ENCODE peak calls at places on chromosomes 1 and 21, in eight cellular contexts. I, C, U, O, J, N, V and F are unnamed samples.

GRCh38 chr21:42840411-42841155 is 38.8 kb downstream of the WDR4 start:
- DNase-seq in U (no peak), V (no peak), O (no peak), N (no peak), J (no peak), I (no peak), C (no peak), F (no peak)

GRCh38 chr1:93015590-93015989 is 54.3 kb upstream of the DIPK1A start:
- DNase-seq in U (no peak), O (no peak), J (no peak), V (no peak), I (no peak), C (no peak), N (no peak), F (no peak)

GRCh38 chr21:44333701-44334636 is 5.2 kb downstream of the CFAP410 start:
- DNase-seq in V (no peak), N (no peak), I (no peak), U (no peak), C (no peak), J (no peak), O (no peak), F (no peak)

GRCh38 chr1:167676205-167676915 is 45.4 kb upstream of the MPZL1 start:
- DNase-seq in I (no peak), O (no peak), V (no peak), U (no peak), N (no peak), C (no peak), J (no peak), F (no peak)

GRCh38 chr1:62321438-62321837 is 2.2 kb upstream of the KANK4 start:
- DNase-seq in C (no peak), U (no peak), O (no peak), I (no peak), J (no peak), N (no peak), V (no peak), F (no peak)

GRCh38 chr1:185864889-185865288 is 130.7 kb downstream of the HMCN1 start:
- DNase-seq in N (no peak), I (no peak), J (no peak), C (no peak), V (no peak), U (no peak), O (no peak), F (no peak)

GRCh38 chr1:112515311-112516009 is 6.7 kb downstream of the WNT2B start:
- DNase-seq in C (no peak), I (no peak), U (no peak), J (no peak), V (no peak), O (no peak), N (no peak), F (no peak)

GRCh38 chr1:7558041-7558461 is 213.0 kb upstream of the VAMP3 start:
- DNase-seq in N (no peak), C (no peak), O (peak), I (no peak), U (no peak), J (no peak), V (no peak), F (no peak)

GRCh38 chr1:108000620-108001105 is 35.7 kb upstream of the VAV3 start:
- DNase-seq in I (no peak), O (peak), U (peak), C (no peak), J (peak), V (no peak), N (no peak), F (no peak)

GRCh38 chr1:117346206-117346928 is 20.9 kb upstream of the MAN1A2 start:
- DNase-seq in U (no peak), O (no peak), I (peak), N (no peak), V (no peak), C (no peak), J (no peak), F (no peak)

GRCh38 chr1:221868894-221869293 is 127.0 kb upstream of the DUSP10 start:
- DNase-seq in J (no peak), C (no peak), U (no peak), I (no peak), V (no peak), N (no peak), O (no peak), F (no peak)

GRCh38 chr1:145962157-145963102 is 1.9 kb downstream of the ANKRD34A start:
- DNase-seq in U (no peak), I (no peak), N (peak), O (peak), V (peak), C (no peak), J (no peak), F (peak)

GRCh38 chr1:219293440-219293839 is 119.8 kb downstream of the LYPLAL1 start:
- DNase-seq in J (no peak), O (no peak), V (no peak), I (no peak), U (no peak), C (no peak), N (no peak), F (no peak)

GRCh38 chr21:29258626-29259335 is 39.9 kb upstream of the BACH1 start:
- DNase-seq in O (no peak), N (no peak), C (no peak), J (no peak), I (no peak), V (no peak), U (no peak), F (no peak)

GRCh38 chr1:38243106-38243505 is 196.5 kb upstream of the POU3F1 start:
- DNase-seq in V (no peak), U (no peak), J (no peak), I (no peak), C (no peak), N (no peak), O (no peak), F (no peak)

GRCh38 chr1:206011057-206011456 is 7.9 kb upstream of the RAB7B start:
- DNase-seq in C (no peak), V (no peak), I (no peak), O (no peak), U (no peak), J (no peak), N (no peak), F (no peak)

GRCh38 chr1:201312298-201312697 is 29.0 kb downstream of the PKP1 start:
- DNase-seq in I (no peak), U (no peak), V (no peak), O (no peak), C (no peak), J (no peak), N (no peak), F (no peak)

GRCh38 chr21:40165212-40165611 is 298.0 kb downstream of the PCP4 start:
- DNase-seq in U (no peak), V (no peak), J (no peak), N (no peak), C (no peak), O (no peak), I (no peak), F (no peak)

GRCh38 chr1:93001893-93002292 is 40.6 kb upstream of the DIPK1A start:
- DNase-seq in O (no peak), C (no peak), N (no peak), V (no peak), U (no peak), I (no peak), J (no peak), F (no peak)

GRCh38 chr1:172745014-172745413 is 86.1 kb downstream of the FASLG start:
- DNase-seq in O (no peak), V (no peak), U (peak), I (peak), J (no peak), N (no peak), C (no peak), F (no peak)

GRCh38 chr1:157968503-157968902 is 24.9 kb upstream of the KIRREL1 start:
- DNase-seq in U (peak), C (no peak), J (no peak), N (no peak), O (no peak), V (no peak), I (no peak), F (no peak)

GRCh38 chr21:33027401-33028185 is 1.9 kb downstream of the OLIG2 start:
- DNase-seq in U (no peak), C (no peak), V (no peak), I (no peak), J (no peak), O (no peak), N (no peak), F (no peak)